ENCODE peak calls at places on chromosomes 6 and 20, in six cellular contexts. One of them, this sample, is unnamed.
A peak's percentile ranks its signal among the peaks of the same experiment; 100 is the strongest.

GRCh38 chr6:42367353-42368011 is 84.2 kb downstream of the TRERF1 start:
- DNase-seq in HT1080: no peak
- DNase-seq in foreskin fibroblast: peak; percentile 54
- DNase-seq in activated CD4-positive, alpha-beta T cell treated with anti-CD3 and anti-CD28 coated beads for 24 hours: no peak
- DNase-seq in GM03348: peak; percentile 39
- DNase-seq in effector CD4-positive, alpha-beta T cell: no peak
- DNase-seq in this sample: peak; percentile 11

GRCh38 chr6:110551088-110551487 is 74.7 kb upstream of the SLC22A16 start:
- DNase-seq in HT1080: no peak
- DNase-seq in foreskin fibroblast: no peak
- DNase-seq in activated CD4-positive, alpha-beta T cell treated with anti-CD3 and anti-CD28 coated beads for 24 hours: no peak
- DNase-seq in GM03348: no peak
- DNase-seq in effector CD4-positive, alpha-beta T cell: no peak
- DNase-seq in this sample: no peak

GRCh38 chr6:152496731-152497130 is 140.4 kb downstream of the SYNE1 start:
- DNase-seq in HT1080: no peak
- DNase-seq in foreskin fibroblast: no peak
- DNase-seq in activated CD4-positive, alpha-beta T cell treated with anti-CD3 and anti-CD28 coated beads for 24 hours: no peak
- DNase-seq in GM03348: no peak
- DNase-seq in effector CD4-positive, alpha-beta T cell: no peak
- DNase-seq in this sample: no peak

GRCh38 chr6:22145823-22146379 is 150.9 kb downstream of the PRL start:
- DNase-seq in HT1080: peak; percentile 9
- DNase-seq in foreskin fibroblast: peak; percentile 12
- DNase-seq in activated CD4-positive, alpha-beta T cell treated with anti-CD3 and anti-CD28 coated beads for 24 hours: no peak
- DNase-seq in GM03348: peak; percentile 35
- DNase-seq in effector CD4-positive, alpha-beta T cell: no peak
- DNase-seq in this sample: peak; percentile 61

GRCh38 chr20:43844778-43845614 is 69.7 kb upstream of the TOX2 start:
- DNase-seq in HT1080: peak; percentile 96
- DNase-seq in foreskin fibroblast: peak; percentile 94
- DNase-seq in activated CD4-positive, alpha-beta T cell treated with anti-CD3 and anti-CD28 coated beads for 24 hours: no peak
- DNase-seq in GM03348: peak; percentile 54
- DNase-seq in effector CD4-positive, alpha-beta T cell: no peak
- DNase-seq in this sample: peak; percentile 82

GRCh38 chr6:143176090-143177021 is 115.7 kb downstream of the AIG1 start:
- DNase-seq in HT1080: peak; percentile 58
- DNase-seq in foreskin fibroblast: peak; percentile 87
- DNase-seq in activated CD4-positive, alpha-beta T cell treated with anti-CD3 and anti-CD28 coated beads for 24 hours: no peak
- DNase-seq in GM03348: no peak
- DNase-seq in effector CD4-positive, alpha-beta T cell: no peak
- DNase-seq in this sample: peak; percentile 96

GRCh38 chr6:26097268-26097875 is 10.1 kb downstream of the HFE start:
- DNase-seq in HT1080: peak; percentile 56
- DNase-seq in foreskin fibroblast: no peak
- DNase-seq in activated CD4-positive, alpha-beta T cell treated with anti-CD3 and anti-CD28 coated beads for 24 hours: peak; percentile 37
- DNase-seq in GM03348: peak; percentile 62
- DNase-seq in effector CD4-positive, alpha-beta T cell: peak; percentile 63
- DNase-seq in this sample: peak; percentile 46

GRCh38 chr6:17269840-17270239 is 11.3 kb upstream of the RBM24 start:
- DNase-seq in HT1080: peak; percentile 59
- DNase-seq in foreskin fibroblast: no peak
- DNase-seq in activated CD4-positive, alpha-beta T cell treated with anti-CD3 and anti-CD28 coated beads for 24 hours: no peak
- DNase-seq in GM03348: peak; percentile 53
- DNase-seq in effector CD4-positive, alpha-beta T cell: no peak
- DNase-seq in this sample: peak; percentile 87

GRCh38 chr20:31666258-31667042 is 28.7 kb downstream of the COX4I2 start:
- DNase-seq in HT1080: no peak
- DNase-seq in foreskin fibroblast: no peak
- DNase-seq in activated CD4-positive, alpha-beta T cell treated with anti-CD3 and anti-CD28 coated beads for 24 hours: no peak
- DNase-seq in GM03348: no peak
- DNase-seq in effector CD4-positive, alpha-beta T cell: no peak
- DNase-seq in this sample: no peak

GRCh38 chr20:19095762-19096161 is 116.7 kb upstream of the SLC24A3 start:
- DNase-seq in HT1080: no peak
- DNase-seq in foreskin fibroblast: no peak
- DNase-seq in activated CD4-positive, alpha-beta T cell treated with anti-CD3 and anti-CD28 coated beads for 24 hours: no peak
- DNase-seq in GM03348: no peak
- DNase-seq in effector CD4-positive, alpha-beta T cell: no peak
- DNase-seq in this sample: no peak

GRCh38 chr6:33954453-33954852 is 150.7 kb upstream of the MLN start:
- DNase-seq in HT1080: no peak
- DNase-seq in foreskin fibroblast: no peak
- DNase-seq in activated CD4-positive, alpha-beta T cell treated with anti-CD3 and anti-CD28 coated beads for 24 hours: no peak
- DNase-seq in GM03348: no peak
- DNase-seq in effector CD4-positive, alpha-beta T cell: no peak
- DNase-seq in this sample: no peak

GRCh38 chr6:14000901-14001300 is 76.1 kb downstream of the RNF182 start:
- DNase-seq in HT1080: no peak
- DNase-seq in foreskin fibroblast: no peak
- DNase-seq in activated CD4-positive, alpha-beta T cell treated with anti-CD3 and anti-CD28 coated beads for 24 hours: no peak
- DNase-seq in GM03348: peak; percentile 20
- DNase-seq in effector CD4-positive, alpha-beta T cell: no peak
- DNase-seq in this sample: no peak

GRCh38 chr20:10665791-10666190 is 8.0 kb downstream of the JAG1 start:
- DNase-seq in HT1080: no peak
- DNase-seq in foreskin fibroblast: no peak
- DNase-seq in activated CD4-positive, alpha-beta T cell treated with anti-CD3 and anti-CD28 coated beads for 24 hours: no peak
- DNase-seq in GM03348: no peak
- DNase-seq in effector CD4-positive, alpha-beta T cell: no peak
- DNase-seq in this sample: no peak

GRCh38 chr20:25000268-25000801 is 7.8 kb upstream of the APMAP start:
- DNase-seq in HT1080: peak; percentile 64
- DNase-seq in foreskin fibroblast: peak; percentile 79
- DNase-seq in activated CD4-positive, alpha-beta T cell treated with anti-CD3 and anti-CD28 coated beads for 24 hours: no peak
- DNase-seq in GM03348: peak; percentile 90
- DNase-seq in effector CD4-positive, alpha-beta T cell: no peak
- DNase-seq in this sample: peak; percentile 86

GRCh38 chr6:51398064-51398740 is 579.5 kb downstream of the TFAP2B start:
- DNase-seq in HT1080: peak; percentile 92
- DNase-seq in foreskin fibroblast: no peak
- DNase-seq in activated CD4-positive, alpha-beta T cell treated with anti-CD3 and anti-CD28 coated beads for 24 hours: no peak
- DNase-seq in GM03348: no peak
- DNase-seq in effector CD4-positive, alpha-beta T cell: no peak
- DNase-seq in this sample: no peak

GRCh38 chr6:5246870-5247161 is 13.9 kb downstream of the LYRM4 start:
- DNase-seq in HT1080: no peak
- DNase-seq in foreskin fibroblast: no peak
- DNase-seq in activated CD4-positive, alpha-beta T cell treated with anti-CD3 and anti-CD28 coated beads for 24 hours: no peak
- DNase-seq in GM03348: no peak
- DNase-seq in effector CD4-positive, alpha-beta T cell: no peak
- DNase-seq in this sample: no peak

GRCh38 chr6:42963855-42964605 is 3.5 kb downstream of the GNMT start:
- DNase-seq in HT1080: peak; percentile 76
- DNase-seq in foreskin fibroblast: peak; percentile 38
- DNase-seq in activated CD4-positive, alpha-beta T cell treated with anti-CD3 and anti-CD28 coated beads for 24 hours: no peak
- DNase-seq in GM03348: peak; percentile 49
- DNase-seq in effector CD4-positive, alpha-beta T cell: no peak
- DNase-seq in this sample: peak; percentile 30

GRCh38 chr20:56957737-56958553 is 308.5 kb downstream of the BMP7 start:
- DNase-seq in HT1080: no peak
- DNase-seq in foreskin fibroblast: no peak
- DNase-seq in activated CD4-positive, alpha-beta T cell treated with anti-CD3 and anti-CD28 coated beads for 24 hours: no peak
- DNase-seq in GM03348: no peak
- DNase-seq in effector CD4-positive, alpha-beta T cell: no peak
- DNase-seq in this sample: no peak

GRCh38 chr6:167044696-167045095 is 45.5 kb downstream of the CEP43 start:
- DNase-seq in HT1080: peak; percentile 52
- DNase-seq in foreskin fibroblast: no peak
- DNase-seq in activated CD4-positive, alpha-beta T cell treated with anti-CD3 and anti-CD28 coated beads for 24 hours: no peak
- DNase-seq in GM03348: no peak
- DNase-seq in effector CD4-positive, alpha-beta T cell: no peak
- DNase-seq in this sample: no peak